ENCODE peak calls at places on chromosomes 4 and X, in seven cellular contexts. B is NCI-H748 treated with DMSO at 0.1 percent for 48 hours; A is T-helper 2 cell; Y is activated CD8-positive, alpha-beta T cell treated with anti-CD3 and anti-CD28 coated beads for 36 hours; E is ELR; K is psoas muscle; C is GM10248. R is an unnamed sample.

GRCh38 chr4:122017296-122017695 is 65.4 kb upstream of the TRPC3 start:
- DNase-seq in B (no peak), A (no peak), Y (no peak), E (no peak), K (no peak), C (no peak), R (no peak)

GRCh38 chr4:11748169-11748872 is 319.6 kb upstream of the HS3ST1 start:
- DNase-seq in B (peak; percentile 31), A (no peak), Y (no peak), E (peak; percentile 17), K (no peak), C (no peak), R (no peak)

GRCh38 chr4:113445286-113445685 is 316.3 kb downstream of the CAMK2D start:
- DNase-seq in B (no peak), A (no peak), Y (no peak), E (peak; percentile 93), K (peak; percentile 68), C (no peak), R (no peak)

GRCh38 chrX:134688839-134689238 is 30.6 kb upstream of the PLAC1 start:
- DNase-seq in B (no peak), A (no peak), Y (no peak), E (peak; percentile 84), K (no peak), C (no peak), R (no peak)

GRCh38 chr4:173319696-173320095 is 14.5 kb downstream of the HMGB2 start:
- DNase-seq in B (no peak), A (no peak), Y (no peak), E (no peak), K (no peak), C (no peak), R (no peak)

GRCh38 chr4:52051615-52052474 is 741 bp downstream of the SPATA18 start:
- DNase-seq in B (peak; percentile 74), A (no peak), Y (peak; percentile 11), E (peak; percentile 59), K (peak; percentile 76), C (peak; percentile 54), R (peak; percentile 12)

GRCh38 chr4:76830612-76831474 is 67.1 kb downstream of the SOWAHB start:
- DNase-seq in B (no peak), A (no peak), Y (no peak), E (peak; percentile 91), K (no peak), C (no peak), R (no peak)

GRCh38 chrX:5998901-5999300 is 229.8 kb downstream of the NLGN4X start:
- DNase-seq in B (no peak), A (no peak), Y (no peak), E (no peak), K (no peak), C (no peak), R (no peak)

GRCh38 chrX:1932231-1932630 is 317.4 kb downstream of the ASMT start:
- DNase-seq in B (no peak), A (no peak), Y (no peak), E (no peak), K (no peak), C (no peak), R (no peak)

GRCh38 chr4:70734168-70734954 is 12.6 kb downstream of the RUFY3 start:
- DNase-seq in B (no peak), A (peak; percentile 93), Y (peak; percentile 59), E (peak; percentile 65), K (no peak), C (peak; percentile 70), R (no peak)

GRCh38 chr4:1872918-1873269 is 1.7 kb downstream of the NSD2 start:
- DNase-seq in B (no peak), A (peak; percentile 87), Y (peak; percentile 58), E (peak; percentile 91), K (no peak), C (peak; percentile 52), R (peak; percentile 4)

GRCh38 chrX:48492293-48492910 is 16.4 kb upstream of the PORCN start:
- DNase-seq in B (no peak), A (no peak), Y (no peak), E (peak; percentile 71), K (no peak), C (no peak), R (no peak)

GRCh38 chrX:123927845-123928244 is 33.7 kb upstream of the STAG2 start:
- DNase-seq in B (no peak), A (no peak), Y (no peak), E (no peak), K (no peak), C (no peak), R (no peak)

GRCh38 chr4:38463268-38463958 is 200.6 kb upstream of the KLF3 start:
- DNase-seq in B (no peak), A (no peak), Y (no peak), E (no peak), K (no peak), C (no peak), R (no peak)

GRCh38 chr4:189228726-189229125 is 711.9 kb upstream of the FRG1 start:
- DNase-seq in B (no peak), A (no peak), Y (no peak), E (no peak), K (no peak), C (no peak), R (no peak)

GRCh38 chrX:107632291-107632690 is 4.0 kb downstream of the PRPS1 start:
- DNase-seq in B (no peak), A (no peak), Y (no peak), E (peak; percentile 13), K (no peak), C (no peak), R (no peak)

GRCh38 chrX:144715356-144715755 is 531.9 kb upstream of the SPANXN1 start:
- DNase-seq in B (no peak), A (no peak), Y (no peak), E (no peak), K (no peak), C (no peak), R (no peak)

GRCh38 chrX:108199691-108200090 is 108.1 kb downstream of the ATG4A start:
- DNase-seq in B (no peak), A (peak; percentile 1), Y (peak; percentile 24), E (peak; percentile 61), K (no peak), C (peak; percentile 11), R (peak; percentile 31)

GRCh38 chrX:57595381-57595811 is 3.6 kb downstream of the ZXDB start:
- DNase-seq in B (no peak), A (peak; percentile 76), Y (no peak), E (peak; percentile 87), K (no peak), C (no peak), R (no peak)

GRCh38 chr4:1491630-1492457 is 85.6 kb upstream of the NKX1-1 start:
- DNase-seq in B (no peak), A (no peak), Y (no peak), E (no peak), K (peak; percentile 39), C (no peak), R (no peak)

R was measured in NCI-H1092 treated with DMSO at 0.1 percent for 48 hours.